ENCODE peak calls at places on chromosomes 13 and 19, in four cellular contexts. H is HFF-Myc, R is neural progenitor cell, K is NB4. T is an unnamed sample.

GRCh38 chr19:49182848-49183375 is 25.3 kb downstream of the TRPM4 start:
- DNase-seq in H (no peak), R (no peak), K (no peak), T (no peak)

GRCh38 chr19:35663981-35664380 is 2.3 kb upstream of the UPK1A start:
- DNase-seq in H (no peak), R (no peak), K (no peak), T (no peak)

GRCh38 chr19:51023946-51024345 is 2.5 kb downstream of the KLK11 start:
- DNase-seq in H (no peak), R (no peak), K (no peak), T (no peak)

GRCh38 chr19:48477696-48478338 is 8.6 kb downstream of the CYTH2 start:
- DNase-seq in H (no peak), R (no peak), K (no peak), T (no peak)

GRCh38 chr19:15623711-15624318 is 8.8 kb downstream of the CYP4F8 start:
- DNase-seq in H (no peak), R (no peak), K (peak), T (no peak)

GRCh38 chr19:1622541-1622940 is 17.3 kb upstream of the UQCR11 start:
- DNase-seq in H (no peak), R (no peak), K (no peak), T (no peak)

GRCh38 chr13:32940601-32941000 is 75.6 kb upstream of the KL start:
- DNase-seq in H (no peak), R (no peak), K (no peak), T (peak)

GRCh38 chr19:4971424-4971793 is 2.5 kb downstream of the KDM4B start:
- DNase-seq in H (no peak), R (no peak), K (no peak), T (no peak)

DNA sequence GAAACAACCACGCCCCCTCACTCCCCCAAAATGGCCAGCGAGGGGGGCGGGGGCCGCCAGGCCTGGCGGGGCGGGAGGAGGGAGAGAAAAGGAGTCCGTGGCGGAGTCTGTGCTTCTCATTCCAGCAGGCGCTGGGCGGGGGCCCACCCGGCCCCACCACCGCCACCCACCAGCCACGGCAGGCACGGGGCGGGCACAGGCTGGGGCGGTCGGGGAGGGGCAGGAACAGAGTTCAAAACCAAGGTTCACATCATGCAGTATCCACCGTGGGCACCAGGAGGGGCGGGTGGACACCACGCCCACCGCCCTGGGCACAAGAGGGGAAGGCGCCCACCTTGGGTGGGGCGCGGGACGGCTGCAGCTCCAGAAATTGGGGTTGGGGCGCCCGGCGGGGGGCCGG is 12.8 kb downstream of the DPF1 start:
- DNase-seq in H (no peak), R (peak), K (no peak), T (no peak)
- TF ChIP-seq CTCF in H (no peak), R (no peak), K (no peak), T (no peak)

DNA sequence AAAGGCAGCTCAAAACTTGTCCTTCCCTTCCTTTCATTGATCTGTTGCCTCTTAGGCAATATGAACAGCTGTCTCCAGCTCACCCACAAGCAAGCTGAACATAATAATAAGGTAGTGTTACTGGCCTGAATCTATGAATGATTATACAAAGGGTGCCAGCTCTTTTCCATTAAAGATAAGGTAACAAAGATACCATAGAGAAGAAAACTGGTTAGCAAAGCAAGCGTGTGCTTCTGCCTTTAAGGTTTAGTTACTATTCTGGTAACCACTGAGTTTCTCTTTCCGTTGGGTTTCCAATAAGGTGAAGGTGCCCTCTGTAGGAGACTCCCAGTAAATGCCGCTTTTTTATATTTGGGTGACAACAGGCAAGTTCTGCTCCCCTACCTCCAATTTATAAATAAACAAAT is 12.1 kb upstream of the DACH1 start:
- DNase-seq in H (peak), R (peak), K (peak), T (peak)
- H3K4me3 ChIP-seq in H (no peak), R (no peak), K (peak), T (no peak)

GRCh38 chr19:34243876-34244578 is 10.3 kb upstream of the GARRE1 start:
- DNase-seq in H (no peak), R (no peak), K (peak), T (no peak)

GRCh38 chr19:34248941-34249340 is 5.4 kb upstream of the GARRE1 start:
- DNase-seq in H (no peak), R (no peak), K (no peak), T (no peak)

GRCh38 chr19:34241513-34242337 is 12.6 kb upstream of the GARRE1 start:
- DNase-seq in H (no peak), R (peak), K (peak), T (peak)

GRCh38 chr19:34246340-34246739 is 8.0 kb upstream of the GARRE1 start:
- DNase-seq in H (no peak), R (peak), K (no peak), T (no peak)

GRCh38 chr19:34244611-34245299 is 9.6 kb upstream of the GARRE1 start:
- DNase-seq in H (no peak), R (no peak), K (peak), T (no peak)
- TF ChIP-seq CTCF in H (no peak), R (no peak), K (no peak), T (no peak)

GRCh38 chr19:12792048-12792852 is 964 bp downstream of the JUNB start:
- DNase-seq in H (no peak), R (peak), K (peak), T (peak)

GRCh38 chr19:12794196-12794921 is 3.1 kb downstream of the JUNB start:
- DNase-seq in H (no peak), R (no peak), K (peak), T (no peak)

GRCh38 chr19:12794936-12795335 is 3.6 kb downstream of the JUNB start:
- DNase-seq in H (no peak), R (no peak), K (no peak), T (no peak)

GRCh38 chr19:12792853-12793289 is 1.6 kb downstream of the JUNB start:
- DNase-seq in H (no peak), R (no peak), K (no peak), T (no peak)

GRCh38 chr19:12793290-12794195 is 2.3 kb downstream of the JUNB start:
- DNase-seq in H (no peak), R (peak), K (peak), T (peak)
- H3K4me3 ChIP-seq in H (peak), R (peak), K (peak), T (peak)

DNA sequence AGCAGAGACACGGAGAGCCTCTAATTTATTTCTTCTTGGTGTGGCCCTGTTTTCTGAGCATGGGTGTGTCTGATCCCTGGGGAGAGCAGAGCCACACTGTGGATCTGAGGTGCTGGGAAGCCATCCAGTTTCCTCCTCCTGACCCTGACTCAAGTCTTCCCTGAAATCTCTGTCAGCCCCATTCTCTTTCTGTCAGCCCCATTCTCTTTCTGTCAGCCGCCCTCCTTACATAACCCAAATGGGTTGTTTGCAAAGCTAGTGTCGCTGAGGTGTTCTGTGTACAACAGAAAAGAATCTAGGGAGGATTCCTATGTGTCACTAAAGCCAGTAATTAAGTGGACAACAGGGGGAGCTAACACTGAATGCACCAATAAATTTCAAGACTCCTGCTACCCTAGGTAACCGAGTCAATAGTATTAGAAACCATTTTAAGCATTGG is 50.2 kb downstream of the LRCH1 start:
- DNase-seq in H (no peak), R (peak), K (peak), T (peak)
- TF ChIP-seq CTCF in H (peak), R (peak), K (peak), T (peak)

GRCh38 chr13:39884166-39884565 is 228.7 kb downstream of the COG6 start:
- DNase-seq in H (no peak), R (no peak), K (no peak), T (no peak)
- H3K4me3 ChIP-seq in H (no peak), R (no peak), K (no peak), T (no peak)

DNA sequence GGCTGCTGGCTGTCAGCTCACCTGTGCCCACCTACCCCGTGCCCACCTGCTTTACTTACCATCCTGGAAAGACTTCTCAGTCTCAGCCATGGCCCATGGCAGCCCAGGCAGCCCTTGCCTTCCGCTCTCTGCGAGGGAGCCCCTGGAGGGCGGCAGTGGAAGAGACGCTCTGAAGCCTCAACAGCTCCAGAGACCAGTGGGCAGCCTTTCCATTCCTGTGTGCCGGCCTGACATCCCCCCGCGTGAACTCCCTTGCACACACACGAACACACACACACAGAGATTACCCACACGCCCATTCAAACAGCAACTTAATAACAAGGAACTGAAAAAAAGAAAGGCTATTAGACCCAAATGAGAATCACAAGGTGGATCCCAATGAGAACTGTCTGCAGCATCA is 14.2 kb upstream of the RASA3 start:
- DNase-seq in H (no peak), R (peak), K (no peak), T (peak)
- TF ChIP-seq CTCF in H (peak), R (peak), K (no peak), T (peak)